ENCODE peak calls at places on chromosome 19, in seven cellular contexts. One of them, this sample, is unnamed.

GRCh38 chr19:46946611-46947238 is 72.9 kb upstream of the NPAS1 start:
- DNase-seq in head of caudate nucleus: no peak
- DNase-seq in NCI-H2029 treated with DMSO at 0.1 percent for 48 hours: no peak
- DNase-seq in HFFc6: no peak
- DNase-seq in thoracic aorta: no peak
- DNase-seq in naive thymus-derived CD8-positive, alpha-beta T cell: no peak
- DNase-seq in tibial nerve: no peak
- DNase-seq in this sample: no peak

GRCh38 chr19:2315818-2316353 is 7.9 kb upstream of the LINGO3 start:
- DNase-seq in head of caudate nucleus: peak
- DNase-seq in NCI-H2029 treated with DMSO at 0.1 percent for 48 hours: no peak
- DNase-seq in HFFc6: peak
- DNase-seq in thoracic aorta: no peak
- DNase-seq in naive thymus-derived CD8-positive, alpha-beta T cell: no peak
- DNase-seq in tibial nerve: peak
- DNase-seq in this sample: no peak

GRCh38 chr19:41425174-41426115 is 1.7 kb downstream of the B3GNT8 start:
- DNase-seq in head of caudate nucleus: no peak
- DNase-seq in NCI-H2029 treated with DMSO at 0.1 percent for 48 hours: no peak
- DNase-seq in HFFc6: no peak
- DNase-seq in thoracic aorta: no peak
- DNase-seq in naive thymus-derived CD8-positive, alpha-beta T cell: no peak
- DNase-seq in tibial nerve: no peak
- DNase-seq in this sample: no peak

GRCh38 chr19:17902701-17903100 is 30.1 kb upstream of the CCDC124 start:
- DNase-seq in head of caudate nucleus: no peak
- DNase-seq in NCI-H2029 treated with DMSO at 0.1 percent for 48 hours: no peak
- DNase-seq in HFFc6: peak
- DNase-seq in thoracic aorta: no peak
- DNase-seq in naive thymus-derived CD8-positive, alpha-beta T cell: no peak
- DNase-seq in tibial nerve: no peak
- DNase-seq in this sample: no peak

GRCh38 chr19:39237200-39238184 is 7.3 kb downstream of the IFNL3 start:
- DNase-seq in head of caudate nucleus: no peak
- DNase-seq in NCI-H2029 treated with DMSO at 0.1 percent for 48 hours: no peak
- DNase-seq in HFFc6: no peak
- DNase-seq in thoracic aorta: no peak
- DNase-seq in naive thymus-derived CD8-positive, alpha-beta T cell: no peak
- DNase-seq in tibial nerve: no peak
- DNase-seq in this sample: peak

GRCh38 chr19:41299755-41300089 is 10.2 kb upstream of the CCDC97 start:
- DNase-seq in head of caudate nucleus: no peak
- DNase-seq in NCI-H2029 treated with DMSO at 0.1 percent for 48 hours: peak
- DNase-seq in HFFc6: peak
- DNase-seq in thoracic aorta: no peak
- DNase-seq in naive thymus-derived CD8-positive, alpha-beta T cell: peak
- DNase-seq in tibial nerve: peak
- DNase-seq in this sample: no peak

GRCh38 chr19:46603195-46603637 is 2.1 kb downstream of the CALM3 start:
- DNase-seq in head of caudate nucleus: no peak
- DNase-seq in NCI-H2029 treated with DMSO at 0.1 percent for 48 hours: no peak
- DNase-seq in HFFc6: no peak
- DNase-seq in thoracic aorta: no peak
- DNase-seq in naive thymus-derived CD8-positive, alpha-beta T cell: peak
- DNase-seq in tibial nerve: no peak
- DNase-seq in this sample: no peak

GRCh38 chr19:41431426-41432386 is 4.5 kb upstream of the B3GNT8 start:
- DNase-seq in head of caudate nucleus: no peak
- DNase-seq in NCI-H2029 treated with DMSO at 0.1 percent for 48 hours: no peak
- DNase-seq in HFFc6: peak
- DNase-seq in thoracic aorta: no peak
- DNase-seq in naive thymus-derived CD8-positive, alpha-beta T cell: no peak
- DNase-seq in tibial nerve: no peak
- DNase-seq in this sample: no peak

GRCh38 chr19:46426506-46427162 is 2.1 kb downstream of the PNMA8C start:
- DNase-seq in head of caudate nucleus: peak
- DNase-seq in NCI-H2029 treated with DMSO at 0.1 percent for 48 hours: peak
- DNase-seq in HFFc6: peak
- DNase-seq in thoracic aorta: no peak
- DNase-seq in naive thymus-derived CD8-positive, alpha-beta T cell: no peak
- DNase-seq in tibial nerve: no peak
- DNase-seq in this sample: no peak

GRCh38 chr19:46387713-46388130 is 25.6 kb downstream of the CCDC8 start:
- DNase-seq in head of caudate nucleus: no peak
- DNase-seq in NCI-H2029 treated with DMSO at 0.1 percent for 48 hours: no peak
- DNase-seq in HFFc6: no peak
- DNase-seq in thoracic aorta: no peak
- DNase-seq in naive thymus-derived CD8-positive, alpha-beta T cell: no peak
- DNase-seq in tibial nerve: no peak
- DNase-seq in this sample: no peak

GRCh38 chr19:29845576-29846176 is 33.9 kb downstream of the CCNE1 start:
- DNase-seq in head of caudate nucleus: peak
- DNase-seq in NCI-H2029 treated with DMSO at 0.1 percent for 48 hours: no peak
- DNase-seq in HFFc6: peak
- DNase-seq in thoracic aorta: no peak
- DNase-seq in naive thymus-derived CD8-positive, alpha-beta T cell: no peak
- DNase-seq in tibial nerve: no peak
- DNase-seq in this sample: no peak

GRCh38 chr19:34241513-34242337 is 12.6 kb upstream of the GARRE1 start:
- DNase-seq in head of caudate nucleus: no peak
- DNase-seq in NCI-H2029 treated with DMSO at 0.1 percent for 48 hours: peak
- DNase-seq in HFFc6: no peak
- DNase-seq in thoracic aorta: no peak
- DNase-seq in naive thymus-derived CD8-positive, alpha-beta T cell: no peak
- DNase-seq in tibial nerve: no peak
- DNase-seq in this sample: no peak

GRCh38 chr19:50387176-50387867 is 3.2 kb downstream of the POLD1 start:
- DNase-seq in head of caudate nucleus: peak
- DNase-seq in NCI-H2029 treated with DMSO at 0.1 percent for 48 hours: no peak
- DNase-seq in HFFc6: no peak
- DNase-seq in thoracic aorta: no peak
- DNase-seq in naive thymus-derived CD8-positive, alpha-beta T cell: no peak
- DNase-seq in tibial nerve: no peak
- DNase-seq in this sample: no peak

GRCh38 chr19:38868551-38868950 is 9.5 kb downstream of the RINL start:
- DNase-seq in head of caudate nucleus: no peak
- DNase-seq in NCI-H2029 treated with DMSO at 0.1 percent for 48 hours: no peak
- DNase-seq in HFFc6: no peak
- DNase-seq in thoracic aorta: no peak
- DNase-seq in naive thymus-derived CD8-positive, alpha-beta T cell: no peak
- DNase-seq in tibial nerve: no peak
- DNase-seq in this sample: no peak

GRCh38 chr19:55459950-55460657 is 1.3 kb downstream of the ISOC2 start:
- DNase-seq in head of caudate nucleus: no peak
- DNase-seq in NCI-H2029 treated with DMSO at 0.1 percent for 48 hours: no peak
- DNase-seq in HFFc6: peak
- DNase-seq in thoracic aorta: no peak
- DNase-seq in naive thymus-derived CD8-positive, alpha-beta T cell: no peak
- DNase-seq in tibial nerve: no peak
- DNase-seq in this sample: no peak

This sample was measured in GM12878.